ENCODE peak calls at places on chromosomes 12 and 14, in four cellular contexts. F is RWPE2; D is CD4-positive, alpha-beta T cell; R is A549. B is an unnamed sample.

GRCh38 chr12:131589966-131590365 is 120.9 kb upstream of the SFSWAP start:
- DNase-seq in F (no peak), D (no peak), R (no peak), B (no peak)

GRCh38 chr14:91017011-91017410 is 43.4 kb downstream of the RPS6KA5 start:
- DNase-seq in F (no peak), D (no peak), R (no peak), B (no peak)

GRCh38 chr12:88390811-88391210 is 189.5 kb downstream of the KITLG start:
- DNase-seq in F (no peak), D (no peak), R (no peak), B (no peak)

GRCh38 chr12:48881652-48882324 is 16.1 kb upstream of the RND1 start:
- DNase-seq in F (no peak), D (no peak), R (no peak), B (no peak)

GRCh38 chr12:57103856-57104255 is 7.3 kb downstream of the STAT6 start:
- DNase-seq in F (no peak), D (no peak), R (no peak), B (no peak)

GRCh38 chr14:72262771-72263170 is 330.5 kb downstream of the RGS6 start:
- DNase-seq in F (no peak), D (no peak), R (no peak), B (no peak)

GRCh38 chr14:104865069-104865630 is at the start of gene CEP170B:
- DNase-seq in F (no peak), D (peak), R (peak), B (peak)

GRCh38 chr14:24674204-24674970 is 40.4 kb upstream of the GZMB start:
- DNase-seq in F (no peak), D (peak), R (no peak), B (no peak)

GRCh38 chr12:67426067-67426466 is 156.9 kb downstream of the CAND1 start:
- DNase-seq in F (no peak), D (no peak), R (no peak), B (no peak)

GRCh38 chr14:50944647-50945413 is 547 bp upstream of the PYGL start:
- DNase-seq in F (peak), D (no peak), R (peak), B (peak)

GRCh38 chr12:10283028-10283427 is 24.6 kb upstream of the KLRD1 start:
- DNase-seq in F (no peak), D (no peak), R (no peak), B (no peak)
- H3K27ac ChIP-seq in F (no peak), D (no peak), R (no peak), B (no peak)

DNA sequence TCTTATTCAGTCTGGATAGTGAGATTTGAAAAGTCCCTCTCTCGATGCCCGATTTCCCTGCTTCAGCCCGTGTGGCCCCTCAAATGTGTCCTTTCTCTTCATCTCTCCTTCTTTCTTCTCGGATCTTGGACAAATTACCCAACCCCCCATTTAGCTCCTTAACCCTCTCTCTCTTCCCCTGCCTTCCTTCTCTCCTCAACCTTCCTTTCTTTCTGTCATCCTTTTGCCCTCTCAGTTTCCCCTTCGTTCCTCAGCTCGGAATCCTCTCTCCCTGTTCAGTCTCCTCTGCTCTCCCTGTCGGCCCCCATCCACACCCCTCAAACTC is 5.7 kb downstream of the GPR84 start:
- DNase-seq in F (no peak), D (no peak), R (no peak), B (no peak)
- TF ChIP-seq CTCF in F (no peak), D (no peak), R (no peak), B (no peak)

GRCh38 chr14:63904724-63905123 is 51.9 kb downstream of the SYNE2 start:
- DNase-seq in F (no peak), D (no peak), R (no peak), B (no peak)

GRCh38 chr14:63905370-63905769 is 52.6 kb downstream of the SYNE2 start:
- DNase-seq in F (no peak), D (no peak), R (no peak), B (no peak)

GRCh38 chr14:63910593-63911363 is 58.0 kb downstream of the SYNE2 start:
- DNase-seq in F (no peak), D (no peak), R (no peak), B (no peak)

GRCh38 chr14:63908667-63909264 is 56.0 kb downstream of the SYNE2 start:
- DNase-seq in F (no peak), D (no peak), R (no peak), B (no peak)

GRCh38 chr14:63909984-63910383 is 57.2 kb downstream of the SYNE2 start:
- DNase-seq in F (no peak), D (no peak), R (no peak), B (peak)
- H3K27ac ChIP-seq in F (no peak), D (no peak), R (no peak), B (no peak)

GRCh38 chr14:94386085-94387031 is 2.0 kb downstream of the SERPINA1 start:
- DNase-seq in F (no peak), D (no peak), R (no peak), B (no peak)
- TF ChIP-seq CTCF in F (no peak), D (no peak), R (no peak), B (no peak)

GRCh38 chr14:69398818-69399210 is 322 bp downstream of the SLC39A9 start:
- DNase-seq in F (no peak), D (no peak), R (no peak), B (no peak)

GRCh38 chr14:69398053-69398817 is at the start of the genes ERH and SLC39A9:
- DNase-seq in F (peak), D (peak), R (peak), B (peak)

GRCh38 chr14:69392481-69392880 is 5.6 kb downstream of the ERH start:
- DNase-seq in F (no peak), D (no peak), R (no peak), B (no peak)

GRCh38 chr14:69399750-69400149 is 1.3 kb downstream of the SLC39A9 start:
- DNase-seq in F (no peak), D (no peak), R (no peak), B (no peak)

DNA sequence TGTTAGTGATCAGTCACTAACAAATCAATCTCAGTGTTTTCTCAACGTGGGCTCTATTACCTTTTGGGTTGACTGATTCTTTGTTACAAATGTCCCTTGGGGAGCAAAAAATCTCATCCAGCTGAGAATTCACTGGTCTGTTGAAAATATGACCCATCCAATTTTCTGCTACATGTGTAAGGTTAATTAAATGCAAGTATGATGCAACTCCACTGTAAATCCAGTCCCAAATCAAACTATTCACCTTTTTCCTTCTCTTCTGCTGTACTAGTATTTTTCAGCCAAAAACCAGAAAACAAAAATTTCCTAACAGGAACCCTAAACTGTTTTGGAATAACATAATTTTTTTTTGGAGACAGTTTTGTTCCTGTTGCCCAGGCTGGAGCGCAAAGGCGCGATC is 2.2 kb downstream of the ERH start:
- DNase-seq in F (no peak), D (no peak), R (no peak), B (no peak)
- H3K27ac ChIP-seq in F (no peak), D (no peak), R (no peak), B (no peak)

DNA sequence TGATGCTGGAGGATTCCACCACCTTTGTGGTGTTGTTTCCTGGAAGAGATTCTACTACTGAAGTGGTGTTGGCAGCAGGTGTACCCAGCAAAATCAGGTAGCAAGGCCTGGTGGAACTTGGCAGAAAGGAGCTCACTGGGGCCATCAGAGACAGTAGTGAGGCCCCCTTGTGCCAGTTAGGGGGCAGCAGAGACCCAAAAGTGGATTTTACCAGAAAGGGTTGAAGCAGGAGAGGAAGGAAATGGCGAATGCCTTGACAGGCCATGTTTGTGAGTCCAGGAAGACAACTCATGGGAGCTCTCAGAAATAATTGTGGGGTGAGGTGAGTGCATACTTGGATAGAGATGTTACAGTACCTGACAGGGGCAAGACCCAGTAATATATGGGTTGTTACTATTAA is 137.7 kb upstream of the FGD4 start:
- DNase-seq in F (no peak), D (no peak), R (peak), B (no peak)
- TF ChIP-seq CTCF in F (no peak), D (no peak), R (peak), B (peak)

GRCh38 chr12:96206957-96207356 is 12.8 kb downstream of the ELK3 start:
- DNase-seq in F (no peak), D (no peak), R (no peak), B (no peak)
- H3K27ac ChIP-seq in F (peak), D (no peak), R (no peak), B (no peak)

B was measured in PC-3.